ENCODE peak calls at places on chromosome 7, in six cellular contexts. Q is RKO, C is endodermal cell, G is OCI-LY7, L is astrocyte of the hippocampus, M is ACHN. S is an unnamed sample.

GRCh38 chr7:121442845-121443244 is 46.7 kb upstream of the FAM3C start:
- DNase-seq in M (no peak), L (peak), Q (no peak), G (no peak), C (no peak), S (peak)

GRCh38 chr7:44329888-44330287 is 4.5 kb upstream of the CAMK2B start:
- DNase-seq in L (no peak), G (no peak), C (no peak), Q (no peak), M (no peak), S (no peak)

GRCh38 chr7:22154130-22154529 is 202.8 kb downstream of the RAPGEF5 start:
- DNase-seq in L (peak), M (no peak), C (no peak), Q (no peak), G (no peak), S (peak)

GRCh38 chr7:143285454-143285756 is 647 bp downstream of the TMEM139 start:
- DNase-seq in G (no peak), C (no peak), L (no peak), Q (no peak), M (peak), S (no peak)

GRCh38 chr7:75966209-75966961 is 28.0 kb downstream of the TMEM120A start:
- DNase-seq in L (peak), Q (no peak), G (no peak), M (no peak), C (no peak), S (peak)

GRCh38 chr7:101885597-101885955 is 68.2 kb downstream of the CUX1 start:
- DNase-seq in G (no peak), Q (no peak), C (no peak), M (no peak), L (peak), S (no peak)

GRCh38 chr7:127629268-127629854 is 11.4 kb upstream of the PAX4 start:
- DNase-seq in Q (no peak), L (no peak), G (peak), C (peak), M (peak), S (peak)

GRCh38 chr7:44131173-44132009 is 8.0 kb upstream of the POLD2 start:
- DNase-seq in Q (no peak), G (peak), C (peak), M (peak), L (no peak), S (peak)

GRCh38 chr7:101854084-101854865 is 36.8 kb downstream of the CUX1 start:
- DNase-seq in M (no peak), G (peak), Q (no peak), C (no peak), L (no peak), S (no peak)

GRCh38 chr7:157410831-157411556 is 74.2 kb downstream of the DNAJB6 start:
- DNase-seq in M (no peak), L (no peak), Q (no peak), G (no peak), C (no peak), S (no peak)

GRCh38 chr7:73896454-73896853 is 35.5 kb downstream of the TMEM270 start:
- DNase-seq in C (no peak), G (no peak), L (no peak), M (no peak), Q (no peak), S (no peak)

GRCh38 chr7:34060548-34060947 is 155.2 kb downstream of the BMPER start:
- DNase-seq in G (no peak), C (no peak), Q (no peak), L (no peak), M (no peak), S (peak)

GRCh38 chr7:51797371-51797770 is 480.8 kb upstream of the COBL start:
- DNase-seq in Q (no peak), C (no peak), L (peak), M (no peak), G (no peak), S (no peak)

GRCh38 chr7:116231543-116232401 is 21.4 kb downstream of the TES start:
- DNase-seq in L (peak), G (no peak), C (no peak), M (peak), Q (no peak), S (peak)

GRCh38 chr7:6691609-6692106 is 15.1 kb downstream of the ZNF12 start:
- DNase-seq in G (no peak), C (no peak), M (peak), Q (no peak), L (peak), S (peak)

GRCh38 chr7:18548569-18548968 is 53.0 kb downstream of the HDAC9 start:
- DNase-seq in L (no peak), G (no peak), Q (no peak), C (no peak), M (no peak), S (peak)

GRCh38 chr7:134699871-134700270 is 53.2 kb downstream of the BPGM start:
- DNase-seq in G (no peak), L (peak), Q (no peak), M (no peak), C (no peak), S (no peak)

GRCh38 chr7:98836811-98837631 is 32.8 kb downstream of the TMEM130 start:
- DNase-seq in Q (peak), G (peak), M (peak), L (peak), C (peak), S (peak)

GRCh38 chr7:111232249-111233084 is 141.5 kb downstream of the LRRN3 start:
- DNase-seq in C (no peak), L (peak), G (no peak), M (peak), Q (peak), S (peak)

GRCh38 chr7:143993924-143994323 is 6.2 kb upstream of the OR6B1 start:
- DNase-seq in G (no peak), C (no peak), L (no peak), M (no peak), Q (no peak), S (no peak)

GRCh38 chr7:4612939-4613841 is 68.9 kb upstream of the FOXK1 start:
- DNase-seq in G (no peak), M (no peak), Q (no peak), C (peak), L (peak), S (no peak)

GRCh38 chr7:46933596-46933995 is 648.3 kb downstream of the TNS3 start:
- DNase-seq in C (no peak), G (no peak), M (no peak), Q (no peak), L (no peak), S (no peak)

GRCh38 chr7:159059629-159060028 is 85.0 kb downstream of the VIPR2 start:
- DNase-seq in M (no peak), G (no peak), L (no peak), Q (no peak), C (no peak), S (no peak)

GRCh38 chr7:102836206-102836938 is 76.4 kb upstream of the LRRC17 start:
- DNase-seq in C (no peak), M (peak), L (peak), Q (peak), G (no peak), S (no peak)

GRCh38 chr7:2111568-2111967 is 121.2 kb downstream of the MAD1L1 start:
- DNase-seq in G (no peak), C (no peak), Q (no peak), L (no peak), M (no peak), S (no peak)

S was measured in DMS53.